ENCODE peak calls at places on chromosomes 11 and 22, in seven cellular contexts. Q is HCT116, M is prostate gland, Y is esophagus muscularis mucosa, G is sigmoid colon, W is stomach, U is transverse colon. L is an unnamed sample.

GRCh38 chr11:112277937-112278336 is 17.3 kb upstream of the PLET1 start:
- DNase-seq in U (no peak), Q (no peak), G (no peak), Y (no peak), W (no peak), M (no peak), L (peak)

GRCh38 chr11:56849250-56849649 is 100.8 kb upstream of the OR9G4 start:
- DNase-seq in G (no peak), Y (no peak), Q (no peak), W (no peak), M (no peak), U (no peak), L (no peak)

GRCh38 chr11:18080451-18080850 is 25.4 kb downstream of the SAAL1 start:
- DNase-seq in U (no peak), Q (no peak), W (no peak), Y (no peak), G (no peak), M (no peak), L (no peak)

GRCh38 chr11:12914401-12914912 is 94.7 kb upstream of the RASSF10 start:
- DNase-seq in Y (no peak), Q (no peak), G (peak), U (peak), M (peak), W (no peak), L (no peak)

GRCh38 chr22:46738961-46739870 is 1.2 kb upstream of the CERK start:
- DNase-seq in U (peak), Y (no peak), W (peak), Q (peak), G (no peak), M (peak), L (no peak)

GRCh38 chr22:30523646-30524489 is 18.4 kb upstream of the SEC14L4 start:
- DNase-seq in Y (no peak), W (no peak), Q (no peak), G (no peak), M (no peak), U (no peak), L (no peak)

GRCh38 chr11:101797335-101797734 is 117.5 kb upstream of the CEP126 start:
- DNase-seq in W (no peak), U (no peak), G (no peak), M (no peak), Y (no peak), Q (no peak), L (no peak)

GRCh38 chr11:816433-816779 is 2.3 kb upstream of the PNPLA2 start:
- DNase-seq in W (no peak), G (no peak), U (no peak), M (no peak), Y (no peak), Q (no peak), L (no peak)

GRCh38 chr22:36328635-36329216 is 59.0 kb downstream of the MYH9 start:
- DNase-seq in W (peak), Q (no peak), Y (no peak), G (peak), M (peak), U (peak), L (peak)

GRCh38 chr22:46035742-46036557 is 59.0 kb upstream of the WNT7B start:
- DNase-seq in Q (peak), M (peak), U (peak), G (peak), Y (peak), W (peak), L (peak)

GRCh38 chr22:25403284-25403606 is 161.2 kb upstream of the GRK3 start:
- DNase-seq in M (no peak), Q (no peak), W (no peak), U (no peak), G (no peak), Y (no peak), L (no peak)

GRCh38 chr11:38900156-38900679 is 2302.2 kb upstream of the RAG2 start:
- DNase-seq in Q (no peak), G (no peak), W (no peak), Y (no peak), U (no peak), M (no peak), L (no peak)

GRCh38 chr11:10673476-10674062 is 20.0 kb downstream of the IRAG1 start:
- DNase-seq in Y (no peak), Q (no peak), W (no peak), U (no peak), M (no peak), G (no peak), L (no peak)

GRCh38 chr11:122755409-122755808 is 82.9 kb upstream of the CRTAM start:
- DNase-seq in U (no peak), Q (no peak), W (no peak), G (no peak), Y (no peak), M (no peak), L (no peak)

GRCh38 chr22:21807545-21807944 is 59.9 kb downstream of the MAPK1 start:
- DNase-seq in W (no peak), G (no peak), M (no peak), Q (no peak), Y (no peak), U (no peak), L (no peak)

GRCh38 chr11:17463795-17464194 is 12.8 kb downstream of the ABCC8 start:
- DNase-seq in Q (no peak), Y (no peak), M (no peak), W (no peak), U (no peak), G (no peak), L (no peak)

GRCh38 chr22:30204742-30205111 is 41.8 kb downstream of the LIF start:
- DNase-seq in W (peak), Y (no peak), Q (no peak), G (no peak), M (peak), U (peak), L (no peak)

GRCh38 chr11:17782145-17782544 is 47.6 kb downstream of the KCNC1 start:
- DNase-seq in W (no peak), Q (no peak), M (no peak), G (no peak), Y (no peak), U (no peak), L (no peak)

GRCh38 chr11:37422511-37422910 is 824.5 kb upstream of the RAG2 start:
- DNase-seq in M (no peak), G (no peak), Q (no peak), Y (no peak), W (no peak), U (no peak), L (no peak)

DNA sequence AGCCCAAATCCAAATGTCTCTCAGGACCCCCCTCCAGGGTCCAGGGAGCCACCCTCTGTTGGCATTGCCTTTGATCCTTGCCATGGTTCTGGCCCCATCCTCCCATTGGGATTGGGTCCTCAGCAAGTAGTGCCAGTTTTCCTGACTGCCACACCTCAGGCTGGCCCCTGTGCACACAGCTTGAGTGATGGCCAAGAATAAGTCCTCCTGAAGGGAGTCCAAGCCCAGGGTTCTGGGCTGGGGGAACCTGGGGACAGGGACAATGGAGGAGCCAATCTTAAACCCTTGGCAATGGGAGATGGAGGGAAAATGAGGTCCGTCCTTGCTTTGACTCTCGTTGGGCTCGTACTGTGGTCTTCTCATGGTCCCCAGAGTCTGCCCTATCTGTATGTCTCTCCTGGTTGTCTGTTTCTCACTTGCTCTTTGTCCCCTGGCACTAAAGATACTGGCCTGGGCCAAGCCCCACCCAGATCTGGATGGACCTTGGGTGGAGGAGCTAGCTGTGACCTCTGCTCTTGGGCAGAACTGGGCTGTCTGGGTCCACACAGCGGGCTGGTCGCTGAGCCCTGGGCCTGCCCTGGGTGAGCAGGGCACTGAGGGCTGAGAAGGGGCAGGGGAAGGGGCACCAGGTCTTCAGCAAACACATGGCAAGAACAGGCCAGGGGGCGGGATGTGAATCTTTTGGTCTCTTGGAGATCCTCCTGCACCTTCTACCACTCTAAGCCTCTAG is 2.9 kb downstream of the SOX10 start:
- DNase-seq in G (no peak), Y (no peak), M (no peak), Q (no peak), W (no peak), U (peak), L (no peak)
- H3K27ac ChIP-seq in G (peak), Y (peak), M (no peak), Q (no peak), W (no peak), U (peak), L (peak)

DNA sequence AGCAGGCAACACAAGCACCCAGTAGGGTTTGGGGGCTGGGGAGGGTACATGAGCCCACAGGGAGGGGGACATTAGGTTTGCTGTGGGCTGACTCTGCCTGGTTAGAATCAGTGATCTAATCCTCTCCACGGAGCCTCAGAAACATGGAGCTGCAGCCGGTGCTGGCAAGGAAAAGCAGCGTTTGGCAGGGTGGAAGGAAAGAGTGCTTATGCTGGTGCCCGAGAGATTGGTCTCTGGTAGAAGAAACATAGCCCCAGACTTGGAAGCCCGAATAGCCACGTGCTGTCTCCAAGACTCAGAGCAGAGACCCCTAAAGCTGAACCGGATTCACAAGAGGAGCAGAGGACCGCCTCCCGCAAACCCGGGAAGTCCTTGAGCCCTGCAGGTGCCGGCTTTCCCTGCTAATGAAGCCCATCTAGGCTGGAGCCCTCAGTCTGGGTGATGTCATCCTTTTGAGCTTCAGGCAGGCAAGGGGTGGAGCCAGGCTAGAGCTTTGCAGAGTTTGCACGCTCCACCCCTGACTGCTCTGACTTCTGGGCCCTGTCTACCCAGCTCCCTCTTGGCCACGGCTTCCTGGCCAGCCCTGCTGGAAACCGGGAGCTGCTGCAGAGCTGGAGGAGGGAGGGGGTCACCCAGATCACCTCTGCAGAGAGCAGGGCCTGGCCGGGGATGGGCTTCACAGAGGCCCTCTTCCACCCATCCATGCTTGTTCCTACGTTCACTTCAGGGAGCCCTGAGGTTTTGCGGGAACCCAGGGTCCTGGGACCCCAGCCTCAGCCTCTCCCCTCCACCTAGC is 35.0 kb upstream of the JAM3 start:
- DNase-seq in W (peak), U (peak), Y (peak), Q (peak), G (peak), M (peak), L (peak)
- TF ChIP-seq POLR2A in W (no peak), U (no peak), Y (no peak), Q (no peak), G (no peak), M (peak), L (no peak)

GRCh38 chr11:119206512-119207299 is 567 bp downstream of the CBL start:
- DNase-seq in U (peak), Q (no peak), M (peak), W (no peak), Y (no peak), G (peak), L (peak)

GRCh38 chr11:119207607-119208006 is 1.5 kb downstream of the CBL start:
- DNase-seq in M (no peak), W (no peak), U (no peak), G (no peak), Q (no peak), Y (no peak), L (no peak)

GRCh38 chr11:119207300-119207570 is 1.1 kb downstream of the CBL start:
- DNase-seq in G (no peak), U (no peak), Y (no peak), W (no peak), Q (no peak), M (no peak), L (no peak)

GRCh38 chr11:119205080-119205479 is 1.1 kb upstream of the CBL start:
- DNase-seq in Y (no peak), W (no peak), G (no peak), U (no peak), M (no peak), Q (no peak), L (no peak)

DNA sequence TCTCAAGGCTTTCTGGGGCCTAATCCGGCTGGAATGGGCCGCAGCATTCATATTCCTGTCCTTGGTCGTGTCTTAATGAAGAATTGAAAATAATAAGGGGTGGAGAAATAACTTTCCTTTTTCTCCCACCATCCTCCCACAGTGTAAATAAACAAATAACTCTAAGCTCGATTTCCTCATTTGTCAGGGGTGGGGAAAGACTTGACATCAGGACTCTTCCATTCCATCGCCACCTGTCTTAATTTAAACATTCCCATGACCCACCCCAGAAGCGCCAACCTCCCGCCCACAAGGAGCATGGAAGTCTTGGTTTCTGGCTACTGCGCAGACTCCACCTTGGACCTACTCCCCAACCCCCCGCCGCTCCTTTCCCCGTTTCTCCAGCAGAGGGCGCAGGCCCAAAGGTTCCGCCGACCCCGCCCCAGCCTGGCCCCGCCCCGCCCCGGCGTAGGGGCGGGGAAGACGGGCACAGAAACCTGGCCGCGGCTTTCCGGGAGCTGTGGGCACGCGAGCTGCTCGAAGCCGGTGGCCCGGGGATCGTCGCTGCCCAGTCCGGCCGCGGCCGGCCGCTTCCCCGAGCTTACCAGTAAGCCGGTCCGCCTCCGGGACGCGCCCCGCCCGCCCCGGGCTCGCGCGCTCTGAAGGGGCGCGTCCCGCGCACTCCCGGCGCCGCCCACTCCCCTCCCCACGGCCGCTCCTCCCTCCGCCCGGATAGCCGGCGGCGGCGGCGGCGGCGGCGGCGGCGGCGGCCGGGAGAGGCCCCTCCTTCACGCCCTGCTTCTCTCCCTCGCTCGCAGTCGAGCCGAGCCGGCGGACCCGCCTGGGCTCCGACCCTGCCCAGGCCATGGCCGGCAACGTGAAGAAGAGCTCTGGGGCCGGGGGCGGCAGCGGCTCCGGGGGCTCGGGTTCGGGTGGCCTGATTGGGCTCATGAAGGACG is at the start of gene CBL:
- DNase-seq in W (peak), U (peak), Q (peak), G (peak), M (peak), Y (peak), L (peak)
- TF ChIP-seq POLR2AphosphoS5 in W (peak), U (peak), Q (peak), G (peak), M (peak), Y (peak), L (no peak)

GRCh38 chr22:31917227-31917921 is 27.0 kb upstream of the YWHAH start:
- DNase-seq in U (peak), Y (no peak), G (no peak), Q (no peak), W (no peak), M (no peak), L (no peak)
- H3K27ac ChIP-seq in U (no peak), Y (no peak), G (no peak), Q (no peak), W (no peak), M (no peak), L (no peak)

GRCh38 chr11:60912223-60912850 is 1.6 kb upstream of the TMEM109 start:
- DNase-seq in Y (no peak), M (no peak), Q (no peak), W (no peak), U (no peak), G (no peak), L (no peak)

GRCh38 chr11:60915250-60915914 is 1.4 kb downstream of the TMEM109 start:
- DNase-seq in Q (peak), U (peak), W (peak), Y (no peak), M (peak), G (peak), L (peak)

GRCh38 chr11:60914620-60915249 is 777 bp downstream of the TMEM109 start:
- DNase-seq in G (peak), Y (no peak), W (no peak), Q (no peak), U (peak), M (no peak), L (no peak)

GRCh38 chr11:60912851-60913550 is 957 bp upstream of the TMEM109 start:
- DNase-seq in U (no peak), Y (no peak), G (peak), Q (no peak), M (peak), W (peak), L (peak)

DNA sequence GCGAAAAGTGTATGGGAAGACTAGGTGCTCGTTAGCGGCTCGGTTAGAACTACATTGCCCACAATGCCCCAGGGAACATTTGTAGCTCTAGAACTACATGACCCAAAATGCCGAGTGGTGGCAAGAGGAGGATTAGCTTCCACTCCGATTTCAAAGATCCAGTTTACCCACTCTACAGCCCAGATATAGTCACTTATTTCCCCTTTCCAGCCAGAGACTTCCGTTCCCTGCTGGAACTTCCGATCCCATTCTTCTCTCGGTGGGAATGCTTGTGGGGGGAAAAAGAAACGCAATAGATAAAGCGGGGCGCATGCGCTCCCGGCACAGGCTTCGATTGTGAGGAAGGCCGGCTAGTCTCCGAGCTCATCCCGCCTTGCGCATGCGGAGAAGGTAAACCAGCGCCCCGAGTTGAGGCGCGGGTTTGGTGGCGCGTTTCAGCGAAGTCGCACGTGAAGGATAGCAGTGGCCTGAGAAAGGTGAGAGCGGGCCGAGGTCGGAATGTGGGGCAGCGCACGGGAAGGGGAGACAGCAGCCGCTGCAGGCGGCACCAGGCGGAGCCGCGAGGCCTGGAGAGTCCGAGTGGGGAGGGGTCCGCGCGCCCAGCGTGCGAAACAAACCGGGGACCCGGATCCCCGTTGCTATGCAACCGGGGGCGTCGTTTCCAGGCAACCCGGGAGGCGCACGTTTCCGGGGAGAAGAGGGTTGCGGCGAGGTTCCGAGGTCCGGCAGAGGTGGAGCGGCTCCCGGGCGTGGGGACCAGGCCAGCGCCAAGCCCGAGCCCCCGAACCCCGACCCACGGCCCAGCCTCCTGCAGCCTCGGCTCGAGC is at the start of gene TMEM109:
- DNase-seq in Y (peak), U (peak), G (peak), Q (peak), M (peak), W (peak), L (peak)
- TF ChIP-seq POLR2A in Y (no peak), U (peak), G (peak), Q (peak), M (peak), W (no peak), L (peak)

GRCh38 chr11:79262221-79262620 is 178.6 kb downstream of the TENM4 start:
- DNase-seq in M (no peak), U (no peak), Q (no peak), G (no peak), W (no peak), Y (no peak), L (no peak)
- TF ChIP-seq POLR2AphosphoS5 in M (no peak), U (no peak), Q (no peak), G (peak), W (no peak), Y (no peak), L (no peak)

GRCh38 chr11:27234043-27234668 is 128.9 kb downstream of the CCDC34 start:
- DNase-seq in W (no peak), Q (no peak), U (peak), Y (no peak), G (peak), M (no peak), L (no peak)

GRCh38 chr11:27239305-27239942 is 123.6 kb downstream of the CCDC34 start:
- DNase-seq in Q (no peak), U (no peak), W (no peak), Y (no peak), G (no peak), M (no peak), L (no peak)

GRCh38 chr11:27238811-27239210 is 124.2 kb downstream of the CCDC34 start:
- DNase-seq in M (no peak), Q (no peak), U (no peak), W (no peak), Y (no peak), G (no peak), L (no peak)

GRCh38 chr11:27234961-27235360 is 128.1 kb downstream of the CCDC34 start:
- DNase-seq in Y (no peak), M (no peak), G (no peak), Q (no peak), W (no peak), U (peak), L (no peak)

GRCh38 chr11:27237641-27238040 is 125.4 kb downstream of the CCDC34 start:
- DNase-seq in W (no peak), Y (no peak), Q (no peak), M (peak), U (peak), G (peak), L (no peak)
- H3K27ac ChIP-seq in W (no peak), Y (no peak), Q (no peak), M (no peak), U (peak), G (no peak), L (no peak)